ENCODE peak calls at places on chromosome 21, in six cellular contexts. G is ovary; J is BE2C; L is mammary epithelial cell; F is Caco-2; U is CD8-positive, alpha-beta T cell. X is an unnamed sample.
A peak's percentile ranks its signal among the peaks of the same experiment; 100 is the strongest.

GRCh38 chr21:45356653-45357435 is 48.1 kb upstream of the COL18A1 start:
- DNase-seq in G (peak; percentile 29), J (no peak), L (no peak), F (peak; percentile 87), U (no peak), X (no peak)

GRCh38 chr21:38351961-38352521 is 95.2 kb downstream of the KCNJ15 start:
- DNase-seq in G (no peak), J (no peak), L (peak; percentile 69), F (no peak), U (no peak), X (no peak)

GRCh38 chr21:31798842-31799691 is 67.1 kb upstream of the SCAF4 start:
- DNase-seq in G (no peak), J (no peak), L (peak; percentile 48), F (no peak), U (no peak), X (no peak)

GRCh38 chr21:45372732-45373355 is 32.1 kb upstream of the COL18A1 start:
- DNase-seq in G (peak; percentile 12), J (no peak), L (peak; percentile 89), F (no peak), U (no peak), X (no peak)

GRCh38 chr21:43992121-43992520 is 20.0 kb upstream of the TRAPPC10 start:
- DNase-seq in G (peak; percentile 20), J (no peak), L (no peak), F (no peak), U (no peak), X (no peak)

GRCh38 chr21:42974832-42975820 is 764 bp downstream of the PKNOX1 start:
- DNase-seq in G (no peak), J (peak; percentile 76), L (peak; percentile 46), F (peak; percentile 63), U (no peak), X (peak; percentile 50)

GRCh38 chr21:45498646-45499000 is 43.6 kb downstream of the SLC19A1 start:
- DNase-seq in G (no peak), J (peak; percentile 7), L (no peak), F (no peak), U (no peak), X (no peak)

GRCh38 chr21:43343095-43343991 is 83.6 kb downstream of the SIK1 start:
- DNase-seq in G (no peak), J (no peak), L (no peak), F (peak; percentile 95), U (no peak), X (no peak)

GRCh38 chr21:42439284-42440186 is 35.8 kb downstream of the UBASH3A start:
- DNase-seq in G (no peak), J (no peak), L (no peak), F (no peak), U (no peak), X (no peak)

GRCh38 chr21:44065428-44065827 is 41.8 kb upstream of the PWP2 start:
- DNase-seq in G (no peak), J (no peak), L (no peak), F (no peak), U (peak; percentile 73), X (peak; percentile 74)

GRCh38 chr21:45640001-45640887 is 3.3 kb upstream of the PCBP3 start:
- DNase-seq in G (no peak), J (no peak), L (no peak), F (no peak), U (no peak), X (no peak)

GRCh38 chr21:32021319-32022027 is 148.7 kb downstream of the HUNK start:
- DNase-seq in G (no peak), J (peak; percentile 50), L (no peak), F (no peak), U (no peak), X (no peak)

DNA sequence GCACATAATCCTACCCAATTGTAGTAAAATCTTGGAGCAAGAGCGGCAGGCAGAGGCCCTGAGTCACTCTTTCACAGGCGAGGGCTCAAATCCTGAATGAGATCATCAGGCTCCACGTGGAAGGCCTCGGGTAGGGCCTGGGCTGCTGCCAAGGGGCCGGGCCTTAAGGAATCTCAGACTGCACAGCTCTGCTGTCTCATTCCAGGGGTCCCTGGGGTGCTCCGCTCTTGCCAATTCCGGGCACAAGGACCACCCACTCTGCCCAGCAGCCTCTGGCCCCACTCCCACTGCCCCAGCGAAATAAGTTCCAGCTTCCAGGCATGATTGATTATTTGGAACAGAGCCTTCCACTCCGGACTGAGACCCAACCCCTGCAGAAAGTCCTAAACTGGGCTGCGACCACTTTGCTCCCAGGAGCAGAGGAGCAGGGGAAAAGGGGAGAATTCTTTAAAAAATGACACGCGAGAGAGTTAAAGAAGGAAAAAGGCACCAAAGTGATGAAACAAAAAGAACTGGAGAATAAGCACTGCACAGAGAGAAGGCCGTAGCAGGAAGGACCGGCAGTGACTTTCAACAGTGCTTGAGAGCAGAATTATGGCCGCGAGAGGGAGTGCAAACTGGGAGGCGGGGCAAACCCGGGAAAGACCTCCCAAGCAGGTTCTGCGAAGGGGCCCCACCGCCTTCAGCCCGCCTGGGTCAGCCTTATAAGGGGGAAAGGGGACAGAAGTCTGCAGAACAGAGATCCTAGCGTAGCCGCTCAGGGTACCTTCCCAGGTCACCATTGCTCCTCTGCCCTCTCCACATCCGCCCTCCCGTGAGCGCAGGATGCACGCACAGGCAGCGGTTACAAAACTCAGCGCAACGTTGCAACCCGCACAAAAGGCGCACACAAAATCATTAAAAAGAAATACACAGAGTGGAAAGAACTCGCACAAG is 2.0 kb downstream of the ADAMTS1 start:
- DNase-seq in G (peak; percentile 95), J (peak; percentile 95), L (peak; percentile 91), F (no peak), U (no peak), X (peak; percentile 48)
- TF ChIP-seq CTCF in G (peak; percentile 41), J (peak; percentile 48), L (peak; percentile 29), F (no peak), U (no peak), X (no peak)

DNA sequence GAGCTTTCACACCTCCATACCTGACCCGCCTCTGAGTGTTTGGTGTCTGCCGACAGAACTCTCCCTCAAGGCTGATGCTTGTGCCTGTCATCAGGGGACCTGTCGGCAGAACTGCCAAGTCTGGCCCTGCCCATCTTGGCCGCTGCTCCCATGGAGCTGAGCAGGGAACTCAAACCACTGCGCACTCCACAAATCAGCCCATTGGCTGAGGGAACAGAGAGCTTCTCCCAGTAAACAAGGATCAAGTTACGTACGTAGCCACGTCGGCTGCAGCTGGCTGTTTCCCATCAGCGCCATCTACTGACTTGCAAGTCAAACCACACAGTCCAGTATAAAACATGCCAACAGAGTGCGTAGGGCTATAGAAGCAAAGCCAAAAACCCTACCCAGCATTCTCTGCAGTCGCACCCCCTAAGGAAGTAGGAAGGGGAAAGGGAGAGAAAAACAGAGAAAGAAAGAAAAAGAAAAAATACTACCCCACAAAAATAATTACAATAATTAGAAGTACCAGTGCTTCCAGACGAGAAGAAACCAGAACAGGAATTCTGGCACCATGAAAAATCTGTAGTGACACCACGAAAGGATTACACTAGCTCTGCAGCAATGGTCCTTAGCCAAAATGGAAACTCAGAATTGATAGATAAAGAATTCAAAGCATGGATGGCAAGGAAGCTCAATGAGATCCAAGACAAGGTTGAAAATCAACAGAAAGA is 13.1 kb downstream of the KRTAP13-1 start:
- DNase-seq in G (no peak), J (peak; percentile 81), L (peak; percentile 83), F (peak; percentile 74), U (no peak), X (no peak)
- TF ChIP-seq CTCF in G (no peak), J (peak; percentile 89), L (peak; percentile 87), F (peak; percentile 60), U (no peak), X (no peak)

DNA sequence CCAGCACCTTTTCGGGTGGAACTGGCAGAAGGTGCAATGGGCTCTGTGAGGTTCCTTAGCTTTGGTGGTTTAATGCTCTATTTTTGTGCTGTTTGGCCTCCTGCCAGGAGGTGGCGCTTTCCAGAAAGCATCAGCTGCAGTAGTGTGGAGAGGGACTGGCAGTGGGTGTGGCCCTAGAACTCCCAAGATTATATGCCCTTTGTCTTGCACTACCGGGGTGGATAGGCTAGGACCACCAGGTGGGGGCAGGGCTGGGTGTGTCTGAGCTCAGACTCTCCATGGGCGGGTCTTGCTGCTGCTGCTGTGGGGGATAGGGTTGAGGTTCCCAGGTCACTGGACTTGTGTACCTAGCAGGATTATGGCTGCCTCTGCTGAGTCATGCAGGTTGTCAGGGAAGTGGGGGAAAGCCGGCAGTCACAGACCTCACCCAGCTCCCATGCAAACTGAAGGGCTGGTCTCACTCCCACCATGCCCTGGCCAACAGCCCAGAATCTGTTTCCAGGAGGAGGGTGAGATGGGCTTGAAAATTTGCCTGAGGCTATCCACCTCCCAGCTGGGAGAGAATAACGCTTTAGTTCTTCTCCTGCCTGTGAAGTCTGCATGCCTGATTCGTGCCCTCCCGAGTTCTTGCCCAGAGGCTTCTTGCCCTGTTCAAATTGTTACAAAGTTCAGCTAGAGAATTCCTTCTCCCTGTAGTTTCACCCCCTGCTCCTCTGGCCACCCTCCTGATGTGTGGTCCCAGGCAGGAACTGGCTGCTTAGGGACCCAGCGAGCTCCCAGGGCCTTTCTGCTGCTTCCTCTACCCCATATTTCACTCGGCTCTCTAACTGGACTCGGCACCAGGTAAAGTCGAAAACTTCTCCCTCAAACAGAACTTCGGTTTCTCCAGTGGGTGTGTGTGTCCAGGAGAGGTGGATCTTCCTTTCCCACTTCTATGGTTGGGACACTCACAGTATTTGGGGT is 76.5 kb upstream of the BTG3 start:
- DNase-seq in G (peak; percentile 34), J (peak; percentile 90), L (peak; percentile 96), F (peak; percentile 57), U (peak; percentile 3), X (peak; percentile 49)
- TF ChIP-seq CTCF in G (no peak), J (peak; percentile 78), L (peak; percentile 50), F (peak; percentile 15), U (peak; percentile 32), X (peak; percentile 58)

GRCh38 chr21:35051287-35051818 is 2.3 kb upstream of the RUNX1 start:
- DNase-seq in G (no peak), J (peak; percentile 11), L (peak; percentile 21), F (peak; percentile 58), U (peak; percentile 68), X (peak; percentile 81)
- TF ChIP-seq CTCF in G (no peak), J (no peak), L (peak; percentile 5), F (peak; percentile 23), U (peak; percentile 58), X (peak; percentile 71)

X was measured in natural killer cell.